ENCODE peak calls at places on chromosomes 6 and 20, in nine cellular contexts. N is CD8-positive, alpha-beta T cell; W is cardiac fibroblast; R is A673; G is activated CD8-positive, alpha-beta T cell treated with anti-CD3 and anti-CD28 coated beads for 36 hours; S is left lung; V is fibroblast of lung; L is astrocyte of the spinal cord; M is uterus. F is an unnamed sample.

GRCh38 chr20:46709459-46710148 is at the start of gene SLC2A10:
- DNase-seq in N (no peak), W (peak), R (no peak), G (peak), S (peak), V (peak), L (peak), M (peak), F (peak)

GRCh38 chr20:46157625-46158024 is 39.5 kb downstream of the CD40 start:
- DNase-seq in N (no peak), W (no peak), R (no peak), G (no peak), S (no peak), V (no peak), L (no peak), M (no peak), F (no peak)

GRCh38 chr6:125477849-125478248 is 176.1 kb upstream of the HDDC2 start:
- DNase-seq in N (no peak), W (peak), R (no peak), G (no peak), S (no peak), V (no peak), L (no peak), M (no peak), F (no peak)

GRCh38 chr6:28161410-28162079 is 19.9 kb downstream of the ZKSCAN8 start:
- DNase-seq in N (peak), W (peak), R (peak), G (peak), S (peak), V (peak), L (peak), M (peak), F (peak)

GRCh38 chr20:21323640-21324039 is 20.5 kb downstream of the XRN2 start:
- DNase-seq in N (no peak), W (peak), R (peak), G (no peak), S (no peak), V (peak), L (peak), M (no peak), F (no peak)

GRCh38 chr6:98839788-98840361 is 5.5 kb downstream of the POU3F2 start:
- DNase-seq in N (no peak), W (peak), R (peak), G (no peak), S (no peak), V (peak), L (peak), M (no peak), F (no peak)

GRCh38 chr20:11894072-11894471 is 23.6 kb upstream of the BTBD3 start:
- DNase-seq in N (no peak), W (no peak), R (no peak), G (no peak), S (no peak), V (no peak), L (no peak), M (no peak), F (no peak)

GRCh38 chr6:6808915-6809314 is 220.4 kb downstream of the LY86 start:
- DNase-seq in N (no peak), W (no peak), R (no peak), G (no peak), S (no peak), V (no peak), L (no peak), M (no peak), F (no peak)

GRCh38 chr6:110520992-110521543 is 44.7 kb upstream of the SLC22A16 start:
- DNase-seq in N (no peak), W (no peak), R (no peak), G (no peak), S (no peak), V (no peak), L (no peak), M (no peak), F (no peak)

GRCh38 chr6:84411060-84411629 is 183.7 kb upstream of the CEP162 start:
- DNase-seq in N (no peak), W (peak), R (no peak), G (no peak), S (no peak), V (peak), L (peak), M (no peak), F (no peak)

GRCh38 chr6:32442977-32443552 is 3.4 kb downstream of the HLA-DRA start:
- DNase-seq in N (no peak), W (no peak), R (no peak), G (no peak), S (no peak), V (no peak), L (no peak), M (no peak), F (no peak)

GRCh38 chr20:35490736-35491181 is 35.4 kb downstream of the CEP250 start:
- DNase-seq in N (peak), W (no peak), R (no peak), G (peak), S (no peak), V (no peak), L (no peak), M (no peak), F (no peak)

GRCh38 chr6:170039156-170040114 is 251.4 kb downstream of the DLL1 start:
- DNase-seq in N (no peak), W (no peak), R (no peak), G (no peak), S (peak), V (no peak), L (no peak), M (no peak), F (no peak)

GRCh38 chr6:167811689-167812487 is 14.8 kb upstream of the AFDN start:
- DNase-seq in N (no peak), W (no peak), R (peak), G (no peak), S (no peak), V (no peak), L (no peak), M (no peak), F (no peak)

GRCh38 chr6:39053854-39054576 is 5.4 kb downstream of the GLP1R start:
- DNase-seq in N (no peak), W (no peak), R (no peak), G (no peak), S (no peak), V (no peak), L (no peak), M (no peak), F (no peak)

GRCh38 chr20:57426831-57427230 is 35.6 kb downstream of the RBM38 start:
- DNase-seq in N (no peak), W (no peak), R (no peak), G (no peak), S (no peak), V (no peak), L (no peak), M (no peak), F (no peak)

GRCh38 chr6:63465750-63466149 is 106.5 kb upstream of the LOC128125822 start:
- DNase-seq in N (no peak), W (no peak), R (no peak), G (no peak), S (no peak), V (no peak), L (no peak), M (no peak), F (no peak)

GRCh38 chr6:100464910-100465700 is at the start of gene SIM1:
- DNase-seq in N (no peak), W (peak), R (peak), G (no peak), S (no peak), V (peak), L (peak), M (no peak), F (peak)

GRCh38 chr20:14245368-14245970 is 91.9 kb downstream of the FLRT3 start:
- DNase-seq in N (no peak), W (no peak), R (no peak), G (no peak), S (no peak), V (peak), L (no peak), M (no peak), F (no peak)

GRCh38 chr6:29926081-29926794 is 16.1 kb upstream of the HLA-A start:
- DNase-seq in N (no peak), W (peak), R (no peak), G (peak), S (no peak), V (no peak), L (peak), M (peak), F (no peak)

GRCh38 chr6:151400473-151400872 is 9.1 kb upstream of the ZBTB2 start:
- DNase-seq in N (no peak), W (peak), R (no peak), G (no peak), S (no peak), V (peak), L (peak), M (no peak), F (no peak)

GRCh38 chr6:145669627-145670034 is 65.7 kb downstream of the EPM2A start:
- DNase-seq in N (no peak), W (peak), R (peak), G (no peak), S (no peak), V (peak), L (peak), M (no peak), F (no peak)

GRCh38 chr6:44630125-44631028 is 242.9 kb downstream of the CDC5L start:
- DNase-seq in N (peak), W (peak), R (peak), G (peak), S (no peak), V (peak), L (peak), M (no peak), F (no peak)
- TF ChIP-seq CTCF in N (no peak), W (peak), R (peak), G (peak), S (peak), V (peak), L (peak), M (no peak), F (peak)

DNA sequence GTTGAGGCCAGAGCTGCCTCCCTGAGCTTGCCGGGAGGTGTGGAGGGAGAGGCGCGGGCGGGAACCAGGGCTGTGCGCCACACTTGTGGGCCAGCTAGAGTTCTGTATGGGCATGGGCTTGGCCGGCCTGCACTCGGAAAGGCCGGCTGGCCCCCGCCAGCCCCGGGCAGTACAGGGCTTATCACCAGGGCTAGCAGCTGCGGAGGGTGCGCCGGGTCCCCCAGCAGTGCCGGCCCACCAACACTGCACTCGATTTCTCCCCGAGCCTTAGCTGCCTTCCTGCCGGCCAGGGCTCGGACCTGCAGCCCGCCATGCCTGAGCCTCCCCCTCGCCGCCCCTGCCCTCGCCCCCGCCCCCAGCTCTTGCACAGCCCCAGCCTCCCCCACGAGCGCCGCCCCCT is 472.7 kb downstream of the TFAP2A start:
- DNase-seq in N (no peak), W (no peak), R (no peak), G (no peak), S (no peak), V (no peak), L (no peak), M (no peak), F (no peak)
- TF ChIP-seq CTCF in N (no peak), W (no peak), R (no peak), G (no peak), S (no peak), V (no peak), L (no peak), M (no peak), F (no peak)

DNA sequence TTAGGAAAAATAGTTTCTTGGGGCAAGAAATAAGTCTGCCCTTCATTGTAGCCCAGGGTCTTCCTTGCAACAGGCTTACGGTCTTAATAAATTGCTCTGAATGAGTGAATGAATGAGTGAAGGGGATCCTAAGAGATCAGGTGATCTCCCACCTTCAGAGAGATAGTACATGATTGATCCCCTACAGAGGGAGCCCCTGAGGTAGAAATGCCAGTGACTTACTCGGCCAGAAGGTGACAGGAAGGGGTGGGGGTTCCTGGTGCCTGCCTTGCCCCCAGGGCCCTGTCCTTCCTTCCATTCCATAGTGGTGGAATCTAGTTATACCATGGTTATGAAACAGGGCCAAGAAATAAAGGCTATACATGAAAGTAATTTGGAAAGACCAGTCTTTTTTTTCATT is 215.3 kb upstream of the SSTR4 start:
- DNase-seq in N (no peak), W (no peak), R (no peak), G (no peak), S (no peak), V (no peak), L (no peak), M (no peak), F (no peak)
- TF ChIP-seq CTCF in N (no peak), W (no peak), R (no peak), G (no peak), S (no peak), V (no peak), L (no peak), M (no peak), F (no peak)

DNA sequence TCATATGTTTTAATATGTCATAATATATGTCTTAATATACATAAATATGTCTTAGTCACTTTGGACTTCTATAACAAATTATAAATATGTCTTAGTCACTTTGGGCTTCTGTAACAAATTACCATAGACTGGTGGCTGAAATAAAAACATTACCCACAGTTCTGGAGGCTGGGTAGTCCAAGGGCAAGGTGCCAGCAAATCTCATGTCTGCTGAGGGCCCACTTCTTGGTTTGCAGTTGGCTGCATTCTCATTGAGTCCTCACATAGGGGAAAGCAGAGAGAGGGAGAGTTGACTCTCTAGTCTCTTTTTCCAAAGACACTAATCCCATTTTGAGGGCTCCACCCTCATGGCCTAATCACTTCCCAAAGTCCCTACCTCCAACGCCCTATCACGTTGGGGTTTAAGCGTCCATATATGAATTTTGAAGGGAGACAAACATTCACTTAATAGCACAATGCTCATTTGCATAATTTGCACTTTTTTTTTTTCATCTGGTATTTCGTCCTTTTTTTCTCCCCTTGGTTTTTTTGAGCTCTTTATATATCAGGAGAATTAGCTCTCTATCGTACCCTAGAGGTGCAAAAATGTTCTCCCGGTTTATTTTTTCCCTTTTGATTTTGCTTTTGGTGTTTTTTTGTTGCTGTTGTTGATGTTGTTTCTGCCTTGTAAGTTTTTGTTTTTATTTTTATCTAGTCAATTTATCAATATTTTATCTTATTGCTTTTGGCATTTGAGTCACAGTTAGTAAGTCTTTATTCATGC is 266.4 kb downstream of the PLCB1 start:
- DNase-seq in N (no peak), W (no peak), R (no peak), G (no peak), S (no peak), V (no peak), L (no peak), M (no peak), F (no peak)
- TF ChIP-seq CTCF in N (no peak), W (peak), R (peak), G (no peak), S (no peak), V (no peak), L (peak), M (no peak), F (peak)

GRCh38 chr6:87847830-87848210 is 145.8 kb upstream of the AKIRIN2 start:
- DNase-seq in N (no peak), W (no peak), R (no peak), G (no peak), S (no peak), V (no peak), L (no peak), M (no peak), F (no peak)

GRCh38 chr6:87848616-87849015 is 146.6 kb upstream of the AKIRIN2 start:
- DNase-seq in N (no peak), W (peak), R (peak), G (no peak), S (no peak), V (no peak), L (no peak), M (no peak), F (no peak)

GRCh38 chr6:87846446-87846845 is 144.4 kb upstream of the AKIRIN2 start:
- DNase-seq in N (no peak), W (no peak), R (no peak), G (no peak), S (no peak), V (no peak), L (no peak), M (no peak), F (no peak)

GRCh38 chr6:87847135-87847829 is 145.2 kb upstream of the AKIRIN2 start:
- DNase-seq in N (no peak), W (no peak), R (no peak), G (no peak), S (no peak), V (no peak), L (no peak), M (no peak), F (no peak)

GRCh38 chr6:87851674-87852260 is 149.7 kb upstream of the AKIRIN2 start:
- DNase-seq in N (no peak), W (no peak), R (no peak), G (no peak), S (no peak), V (no peak), L (no peak), M (no peak), F (no peak)
- TF ChIP-seq CTCF in N (no peak), W (no peak), R (no peak), G (no peak), S (no peak), V (no peak), L (no peak), M (no peak), F (no peak)

GRCh38 chr20:55667955-55668354 is 337.4 kb downstream of the CBLN4 start:
- DNase-seq in N (no peak), W (no peak), R (no peak), G (no peak), S (no peak), V (no peak), L (no peak), M (no peak), F (no peak)
- TF ChIP-seq CTCF in N (no peak), W (no peak), R (no peak), G (no peak), S (no peak), V (no peak), L (no peak), M (no peak), F (no peak)

GRCh38 chr20:19073584-19074198 is 138.8 kb upstream of the SLC24A3 start:
- DNase-seq in N (no peak), W (peak), R (peak), G (no peak), S (no peak), V (no peak), L (no peak), M (no peak), F (no peak)
- TF ChIP-seq CTCF in N (no peak), W (peak), R (peak), G (peak), S (no peak), V (no peak), L (no peak), M (peak), F (peak)

GRCh38 chr6:33967966-33968724 is 164.3 kb upstream of the MLN start:
- DNase-seq in N (no peak), W (peak), R (peak), G (no peak), S (peak), V (no peak), L (no peak), M (no peak), F (peak)
- TF ChIP-seq CTCF in N (no peak), W (peak), R (peak), G (no peak), S (no peak), V (peak), L (peak), M (no peak), F (peak)